ENCODE peak calls at places on chromosomes 7 and 10, in ten cellular contexts. One of them, this sample, is unnamed.

GRCh38 chr7:14807498-14807897 is 95.1 kb downstream of the DGKB start:
- DNase-seq in thoracic aorta: no peak
- DNase-seq in brain microvascular endothelial cell: no peak
- DNase-seq in gastrocnemius medialis: no peak
- DNase-seq in colonic mucosa: no peak
- DNase-seq in fibroblast of lung: no peak
- DNase-seq in CD8-positive, alpha-beta T cell: no peak
- DNase-seq in lower lobe of right lung: no peak
- DNase-seq in tibial nerve: no peak
- DNase-seq in breast epithelium: no peak
- DNase-seq in this sample: no peak

GRCh38 chr7:40000734-40001315 is 50.8 kb downstream of the CDK13 start:
- DNase-seq in thoracic aorta: no peak
- DNase-seq in brain microvascular endothelial cell: no peak
- DNase-seq in gastrocnemius medialis: no peak
- DNase-seq in colonic mucosa: no peak
- DNase-seq in fibroblast of lung: peak; percentile 60
- DNase-seq in CD8-positive, alpha-beta T cell: no peak
- DNase-seq in lower lobe of right lung: no peak
- DNase-seq in tibial nerve: no peak
- DNase-seq in breast epithelium: no peak
- DNase-seq in this sample: no peak

GRCh38 chr10:48711830-48712229 is 27.2 kb downstream of the WDFY4 start:
- DNase-seq in thoracic aorta: no peak
- DNase-seq in brain microvascular endothelial cell: no peak
- DNase-seq in gastrocnemius medialis: no peak
- DNase-seq in colonic mucosa: no peak
- DNase-seq in fibroblast of lung: no peak
- DNase-seq in CD8-positive, alpha-beta T cell: no peak
- DNase-seq in lower lobe of right lung: no peak
- DNase-seq in tibial nerve: no peak
- DNase-seq in breast epithelium: no peak
- DNase-seq in this sample: no peak

GRCh38 chr7:45153238-45153637 is 4.4 kb upstream of the RAMP3 start:
- DNase-seq in thoracic aorta: no peak
- DNase-seq in brain microvascular endothelial cell: no peak
- DNase-seq in gastrocnemius medialis: no peak
- DNase-seq in colonic mucosa: no peak
- DNase-seq in fibroblast of lung: no peak
- DNase-seq in CD8-positive, alpha-beta T cell: no peak
- DNase-seq in lower lobe of right lung: no peak
- DNase-seq in tibial nerve: no peak
- DNase-seq in breast epithelium: no peak
- DNase-seq in this sample: no peak

GRCh38 chr7:108824840-108825540 is 255.3 kb downstream of the DNAJB9 start:
- DNase-seq in thoracic aorta: no peak
- DNase-seq in brain microvascular endothelial cell: peak; percentile 94
- DNase-seq in gastrocnemius medialis: no peak
- DNase-seq in colonic mucosa: no peak
- DNase-seq in fibroblast of lung: peak; percentile 66
- DNase-seq in CD8-positive, alpha-beta T cell: no peak
- DNase-seq in lower lobe of right lung: no peak
- DNase-seq in tibial nerve: no peak
- DNase-seq in breast epithelium: no peak
- DNase-seq in this sample: peak; percentile 91

GRCh38 chr7:1174881-1175596 is 15.0 kb upstream of the ZFAND2A start:
- DNase-seq in thoracic aorta: no peak
- DNase-seq in brain microvascular endothelial cell: no peak
- DNase-seq in gastrocnemius medialis: no peak
- DNase-seq in colonic mucosa: no peak
- DNase-seq in fibroblast of lung: no peak
- DNase-seq in CD8-positive, alpha-beta T cell: no peak
- DNase-seq in lower lobe of right lung: no peak
- DNase-seq in tibial nerve: no peak
- DNase-seq in breast epithelium: no peak
- DNase-seq in this sample: no peak

GRCh38 chr10:79407811-79408795 is 37.3 kb downstream of the ZCCHC24 start:
- DNase-seq in thoracic aorta: no peak
- DNase-seq in brain microvascular endothelial cell: no peak
- DNase-seq in gastrocnemius medialis: peak; percentile 29
- DNase-seq in colonic mucosa: no peak
- DNase-seq in fibroblast of lung: peak; percentile 76
- DNase-seq in CD8-positive, alpha-beta T cell: no peak
- DNase-seq in lower lobe of right lung: peak; percentile 42
- DNase-seq in tibial nerve: peak; percentile 69
- DNase-seq in breast epithelium: peak; percentile 53
- DNase-seq in this sample: no peak

GRCh38 chr7:88456490-88456889 is 149.8 kb upstream of the STEAP4 start:
- DNase-seq in thoracic aorta: no peak
- DNase-seq in brain microvascular endothelial cell: no peak
- DNase-seq in gastrocnemius medialis: no peak
- DNase-seq in colonic mucosa: peak; percentile 24
- DNase-seq in fibroblast of lung: no peak
- DNase-seq in CD8-positive, alpha-beta T cell: no peak
- DNase-seq in lower lobe of right lung: no peak
- DNase-seq in tibial nerve: no peak
- DNase-seq in breast epithelium: no peak
- DNase-seq in this sample: no peak

GRCh38 chr10:70847666-70848360 is 32.1 kb downstream of the SGPL1 start:
- DNase-seq in thoracic aorta: no peak
- DNase-seq in brain microvascular endothelial cell: no peak
- DNase-seq in gastrocnemius medialis: no peak
- DNase-seq in colonic mucosa: no peak
- DNase-seq in fibroblast of lung: no peak
- DNase-seq in CD8-positive, alpha-beta T cell: no peak
- DNase-seq in lower lobe of right lung: no peak
- DNase-seq in tibial nerve: no peak
- DNase-seq in breast epithelium: no peak
- DNase-seq in this sample: no peak

GRCh38 chr7:36408589-36408988 is 18.9 kb downstream of the ANLN start:
- DNase-seq in thoracic aorta: no peak
- DNase-seq in brain microvascular endothelial cell: no peak
- DNase-seq in gastrocnemius medialis: no peak
- DNase-seq in colonic mucosa: no peak
- DNase-seq in fibroblast of lung: peak; percentile 46
- DNase-seq in CD8-positive, alpha-beta T cell: no peak
- DNase-seq in lower lobe of right lung: no peak
- DNase-seq in tibial nerve: no peak
- DNase-seq in breast epithelium: no peak
- DNase-seq in this sample: peak; percentile 24

GRCh38 chr7:133134810-133135209 is 52.9 kb upstream of the CHCHD3 start:
- DNase-seq in thoracic aorta: no peak
- DNase-seq in brain microvascular endothelial cell: no peak
- DNase-seq in gastrocnemius medialis: no peak
- DNase-seq in colonic mucosa: no peak
- DNase-seq in fibroblast of lung: no peak
- DNase-seq in CD8-positive, alpha-beta T cell: no peak
- DNase-seq in lower lobe of right lung: no peak
- DNase-seq in tibial nerve: no peak
- DNase-seq in breast epithelium: no peak
- DNase-seq in this sample: no peak

GRCh38 chr10:8962249-8962648 is 907.8 kb downstream of the GATA3 start:
- DNase-seq in thoracic aorta: no peak
- DNase-seq in brain microvascular endothelial cell: no peak
- DNase-seq in gastrocnemius medialis: no peak
- DNase-seq in colonic mucosa: no peak
- DNase-seq in fibroblast of lung: no peak
- DNase-seq in CD8-positive, alpha-beta T cell: no peak
- DNase-seq in lower lobe of right lung: no peak
- DNase-seq in tibial nerve: no peak
- DNase-seq in breast epithelium: no peak
- DNase-seq in this sample: no peak

GRCh38 chr7:121084256-121084655 is 95.7 kb downstream of the CPED1 start:
- DNase-seq in thoracic aorta: no peak
- DNase-seq in brain microvascular endothelial cell: no peak
- DNase-seq in gastrocnemius medialis: no peak
- DNase-seq in colonic mucosa: no peak
- DNase-seq in fibroblast of lung: peak; percentile 42
- DNase-seq in CD8-positive, alpha-beta T cell: no peak
- DNase-seq in lower lobe of right lung: no peak
- DNase-seq in tibial nerve: no peak
- DNase-seq in breast epithelium: no peak
- DNase-seq in this sample: no peak

GRCh38 chr7:92717601-92717981 is 118.8 kb downstream of the CDK6 start:
- DNase-seq in thoracic aorta: no peak
- DNase-seq in brain microvascular endothelial cell: peak; percentile 25
- DNase-seq in gastrocnemius medialis: no peak
- DNase-seq in colonic mucosa: no peak
- DNase-seq in fibroblast of lung: no peak
- DNase-seq in CD8-positive, alpha-beta T cell: no peak
- DNase-seq in lower lobe of right lung: no peak
- DNase-seq in tibial nerve: no peak
- DNase-seq in breast epithelium: no peak
- DNase-seq in this sample: no peak

GRCh38 chr7:96636342-96636865 is 73.2 kb downstream of the SEM1 start:
- DNase-seq in thoracic aorta: no peak
- DNase-seq in brain microvascular endothelial cell: no peak
- DNase-seq in gastrocnemius medialis: no peak
- DNase-seq in colonic mucosa: no peak
- DNase-seq in fibroblast of lung: no peak
- DNase-seq in CD8-positive, alpha-beta T cell: no peak
- DNase-seq in lower lobe of right lung: no peak
- DNase-seq in tibial nerve: no peak
- DNase-seq in breast epithelium: no peak
- DNase-seq in this sample: no peak

GRCh38 chr7:78770422-78771410 is 682.8 kb downstream of the MAGI2 start:
- DNase-seq in thoracic aorta: no peak
- DNase-seq in brain microvascular endothelial cell: no peak
- DNase-seq in gastrocnemius medialis: no peak
- DNase-seq in colonic mucosa: no peak
- DNase-seq in fibroblast of lung: peak; percentile 59
- DNase-seq in CD8-positive, alpha-beta T cell: no peak
- DNase-seq in lower lobe of right lung: no peak
- DNase-seq in tibial nerve: no peak
- DNase-seq in breast epithelium: no peak
- DNase-seq in this sample: no peak

GRCh38 chr10:22659901-22660300 is 54.5 kb downstream of the PIP4K2A start:
- DNase-seq in thoracic aorta: no peak
- DNase-seq in brain microvascular endothelial cell: no peak
- DNase-seq in gastrocnemius medialis: no peak
- DNase-seq in colonic mucosa: no peak
- DNase-seq in fibroblast of lung: no peak
- DNase-seq in CD8-positive, alpha-beta T cell: no peak
- DNase-seq in lower lobe of right lung: no peak
- DNase-seq in tibial nerve: no peak
- DNase-seq in breast epithelium: no peak
- DNase-seq in this sample: no peak
- H3K27me3 ChIP-seq in thoracic aorta: no peaks in the 10 kb centered on the region
- H3K27me3 ChIP-seq in brain microvascular endothelial cell: no peaks in the 10 kb centered on the region
- H3K27me3 ChIP-seq in gastrocnemius medialis: no peaks in the 10 kb centered on the region
- H3K27me3 ChIP-seq in colonic mucosa: no peaks in the 10 kb centered on the region
- H3K27me3 ChIP-seq in fibroblast of lung: no peaks in the 10 kb centered on the region
- H3K27me3 ChIP-seq in CD8-positive, alpha-beta T cell: no peaks in the 10 kb centered on the region
- H3K27me3 ChIP-seq in lower lobe of right lung: no peaks in the 10 kb centered on the region
- H3K27me3 ChIP-seq in tibial nerve: no peaks in the 10 kb centered on the region
- H3K27me3 ChIP-seq in breast epithelium: no peaks in the 10 kb centered on the region
- H3K27me3 ChIP-seq in this sample: no peaks in the 10 kb centered on the region

DNA sequence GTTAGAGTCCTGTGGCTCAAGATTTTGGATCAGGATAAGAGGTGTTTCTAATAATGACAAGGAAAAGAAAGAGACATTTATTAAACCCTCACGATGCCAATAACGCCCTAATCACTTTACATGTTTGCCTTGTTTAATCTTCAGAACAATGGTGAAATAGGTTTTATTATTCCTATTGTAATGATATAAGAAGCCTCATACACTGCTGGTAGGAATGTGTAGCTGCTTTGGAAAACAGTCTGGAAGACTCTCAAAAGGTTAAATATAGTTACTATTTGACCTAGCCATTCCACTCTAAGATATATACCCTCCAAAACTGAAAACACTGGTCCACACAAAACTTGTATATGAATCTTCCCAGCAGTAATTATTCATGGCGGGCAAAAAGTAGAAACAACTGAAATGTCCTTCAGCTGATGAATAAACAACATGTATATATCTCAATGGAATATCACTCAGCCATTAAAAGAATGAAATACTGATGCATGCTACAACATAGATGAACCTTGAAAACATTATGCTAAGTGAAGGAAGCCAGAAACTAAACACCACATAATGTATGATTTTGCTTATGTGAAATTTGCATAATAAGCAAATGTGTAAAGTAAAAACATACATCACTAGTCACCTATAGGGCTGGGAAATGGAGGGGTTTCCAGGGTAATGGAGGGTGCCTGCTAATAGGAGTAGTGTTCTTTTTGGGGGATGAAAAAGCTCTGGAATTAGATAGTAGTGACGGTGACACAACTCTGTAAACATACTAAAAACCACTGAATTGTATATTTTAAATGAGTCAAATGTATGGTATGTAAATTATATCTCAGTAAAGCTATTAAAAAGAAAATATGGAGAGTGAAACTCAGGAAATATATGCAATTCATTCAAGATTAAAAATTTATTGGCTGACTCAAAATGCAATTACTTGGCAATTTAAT is 76.9 kb upstream of the ANK3 start:
- DNase-seq in thoracic aorta: no peak
- DNase-seq in brain microvascular endothelial cell: no peak
- DNase-seq in gastrocnemius medialis: no peak
- DNase-seq in colonic mucosa: no peak
- DNase-seq in fibroblast of lung: peak; percentile 57
- DNase-seq in CD8-positive, alpha-beta T cell: no peak
- DNase-seq in lower lobe of right lung: no peak
- DNase-seq in tibial nerve: no peak
- DNase-seq in breast epithelium: no peak
- DNase-seq in this sample: peak; percentile 26
- TF ChIP-seq CTCF in thoracic aorta: no peak
- TF ChIP-seq CTCF in brain microvascular endothelial cell: peak; percentile 28
- TF ChIP-seq CTCF in gastrocnemius medialis: no peak
- TF ChIP-seq CTCF in colonic mucosa: no peak
- TF ChIP-seq CTCF in fibroblast of lung: peak; percentile 18
- TF ChIP-seq CTCF in CD8-positive, alpha-beta T cell: no peak
- TF ChIP-seq CTCF in lower lobe of right lung: no peak
- TF ChIP-seq CTCF in tibial nerve: no peak
- TF ChIP-seq CTCF in breast epithelium: no peak
- TF ChIP-seq CTCF in this sample: peak; percentile 17

GRCh38 chr10:132538790-132539421 is 1.3 kb downstream of the INPP5A start:
- DNase-seq in thoracic aorta: no peak
- DNase-seq in brain microvascular endothelial cell: no peak
- DNase-seq in gastrocnemius medialis: no peak
- DNase-seq in colonic mucosa: no peak
- DNase-seq in fibroblast of lung: no peak
- DNase-seq in CD8-positive, alpha-beta T cell: no peak
- DNase-seq in lower lobe of right lung: peak; percentile 41
- DNase-seq in tibial nerve: no peak
- DNase-seq in breast epithelium: no peak
- DNase-seq in this sample: no peak
- H3K4me3 ChIP-seq in thoracic aorta: peak overlapping the region; percentile 94
- H3K4me3 ChIP-seq in brain microvascular endothelial cell: peak overlapping the region; percentile 70
- H3K4me3 ChIP-seq in gastrocnemius medialis: peak overlapping the region; percentile 84
- H3K4me3 ChIP-seq in colonic mucosa: peak overlapping the region; percentile 49
- H3K4me3 ChIP-seq in fibroblast of lung: peak overlapping the region; percentile 69
- H3K4me3 ChIP-seq in CD8-positive, alpha-beta T cell: peak overlapping the region; percentile 77
- H3K4me3 ChIP-seq in lower lobe of right lung: peak overlapping the region; percentile 70
- H3K4me3 ChIP-seq in tibial nerve: peak overlapping the region; percentile 80
- H3K4me3 ChIP-seq in breast epithelium: peak overlapping the region; percentile 83
- H3K4me3 ChIP-seq in this sample: peak overlapping the region; percentile 59

DNA sequence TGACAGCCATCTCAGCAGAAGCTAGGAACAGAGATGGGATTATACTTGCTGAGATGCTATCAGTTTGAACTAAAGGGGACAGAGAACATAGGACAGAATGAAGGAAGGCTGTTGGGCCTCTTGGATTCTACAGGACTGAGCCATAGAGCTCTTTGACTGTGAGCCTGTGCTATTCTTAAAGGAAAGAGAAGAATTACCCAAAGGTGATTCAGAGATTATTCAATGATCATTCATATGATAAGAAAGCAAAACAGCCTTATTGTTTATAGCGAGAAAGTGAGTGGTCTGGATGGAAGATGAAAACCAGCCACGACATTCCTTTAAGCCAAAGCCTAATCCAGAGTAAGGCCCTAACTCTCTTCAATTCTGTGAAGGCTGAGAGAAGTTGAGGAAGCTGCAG is 69.7 kb upstream of the NEUROD6 start:
- DNase-seq in thoracic aorta: no peak
- DNase-seq in brain microvascular endothelial cell: no peak
- DNase-seq in gastrocnemius medialis: no peak
- DNase-seq in colonic mucosa: no peak
- DNase-seq in fibroblast of lung: no peak
- DNase-seq in CD8-positive, alpha-beta T cell: no peak
- DNase-seq in lower lobe of right lung: no peak
- DNase-seq in tibial nerve: no peak
- DNase-seq in breast epithelium: no peak
- DNase-seq in this sample: no peak
- H3K27me3 ChIP-seq in thoracic aorta: no peaks in the 10 kb centered on the region
- H3K27me3 ChIP-seq in brain microvascular endothelial cell: no peaks in the 10 kb centered on the region
- H3K27me3 ChIP-seq in gastrocnemius medialis: no peaks in the 10 kb centered on the region
- H3K27me3 ChIP-seq in colonic mucosa: no peaks in the 10 kb centered on the region
- H3K27me3 ChIP-seq in fibroblast of lung: no peaks in the 10 kb centered on the region
- H3K27me3 ChIP-seq in CD8-positive, alpha-beta T cell: no peaks in the 10 kb centered on the region
- H3K27me3 ChIP-seq in lower lobe of right lung: no peaks in the 10 kb centered on the region
- H3K27me3 ChIP-seq in tibial nerve: no peaks in the 10 kb centered on the region
- H3K27me3 ChIP-seq in breast epithelium: no peaks in the 10 kb centered on the region
- H3K27me3 ChIP-seq in this sample: no peaks in the 10 kb centered on the region

This sample was measured in A673.